ENCODE peak calls at places on chromosomes 16 and 17, in nine cellular contexts. P is NCI-H1694, O is LoVo, J is epithelial cell of prostate, I is iPS-NIHi11, X is dermis microvascular lymphatic vessel endothelial cell, T is AG09319, W is NCI-H774, G is PC-3. S is an unnamed sample.

GRCh38 chr17:1561420-1562177 is 993 bp downstream of the PITPNA start:
- DNase-seq in P (no peak), O (peak; percentile 24), J (no peak), I (peak; percentile 77), X (peak; percentile 38), T (no peak), W (no peak), G (peak; percentile 6), S (peak; percentile 35)

GRCh38 chr17:17876959-17877547 is 40.3 kb upstream of the SREBF1 start:
- DNase-seq in P (no peak), O (no peak), J (no peak), I (no peak), X (no peak), T (no peak), W (no peak), G (no peak), S (no peak)

GRCh38 chr16:1450218-1450617 is 5.9 kb upstream of the CCDC154 start:
- DNase-seq in P (no peak), O (no peak), J (no peak), I (peak; percentile 75), X (no peak), T (no peak), W (no peak), G (no peak), S (no peak)

GRCh38 chr17:78237403-78238012 is 6.1 kb downstream of the TMEM235 start:
- DNase-seq in P (peak; percentile 68), O (no peak), J (no peak), I (no peak), X (no peak), T (no peak), W (no peak), G (no peak), S (no peak)

GRCh38 chr17:82593590-82594087 is 54.6 kb downstream of the WDR45B start:
- DNase-seq in P (no peak), O (no peak), J (no peak), I (no peak), X (no peak), T (no peak), W (no peak), G (no peak), S (no peak)

GRCh38 chr16:82187829-82188228 is 17.8 kb upstream of the MPHOSPH6 start:
- DNase-seq in P (no peak), O (no peak), J (no peak), I (no peak), X (no peak), T (no peak), W (no peak), G (no peak), S (no peak)

GRCh38 chr17:1628856-1629646 is 417 bp upstream of the SLC43A2 start:
- DNase-seq in P (peak; percentile 85), O (peak; percentile 89), J (no peak), I (peak; percentile 98), X (peak; percentile 95), T (peak; percentile 81), W (peak; percentile 83), G (peak; percentile 81), S (peak; percentile 97)

GRCh38 chr17:65801513-65801912 is 240.1 kb upstream of the AXIN2 start:
- DNase-seq in P (no peak), O (no peak), J (no peak), I (no peak), X (no peak), T (no peak), W (no peak), G (no peak), S (no peak)

GRCh38 chr16:8714143-8714542 is 39.7 kb downstream of the ABAT start:
- DNase-seq in P (no peak), O (no peak), J (no peak), I (peak; percentile 29), X (no peak), T (no peak), W (no peak), G (no peak), S (peak; percentile 9)

GRCh38 chr17:44911133-44912001 is 3.9 kb downstream of the GFAP start:
- DNase-seq in P (no peak), O (no peak), J (no peak), I (peak; percentile 91), X (peak; percentile 45), T (no peak), W (peak; percentile 40), G (peak; percentile 48), S (peak; percentile 65)

GRCh38 chr16:90043526-90043925 is 24.3 kb upstream of the DBNDD1 start:
- DNase-seq in P (no peak), O (no peak), J (no peak), I (no peak), X (no peak), T (no peak), W (no peak), G (no peak), S (no peak)

GRCh38 chr17:58184308-58184985 is 8.1 kb upstream of the EPX start:
- DNase-seq in P (no peak), O (no peak), J (peak; percentile 59), I (peak; percentile 64), X (no peak), T (no peak), W (no peak), G (peak; percentile 81), S (peak; percentile 16)

GRCh38 chr16:29784157-29784556 is 6.1 kb downstream of the ZG16 start:
- DNase-seq in P (no peak), O (no peak), J (no peak), I (no peak), X (no peak), T (no peak), W (no peak), G (peak; percentile 75), S (no peak)

GRCh38 chr16:11679250-11679649 is 11.0 kb downstream of the SNN start:
- DNase-seq in P (no peak), O (no peak), J (no peak), I (no peak), X (no peak), T (no peak), W (no peak), G (no peak), S (no peak)

GRCh38 chr17:45775148-45775547 is 9.0 kb upstream of the CRHR1 start:
- DNase-seq in P (no peak), O (no peak), J (no peak), I (no peak), X (no peak), T (no peak), W (no peak), G (no peak), S (peak; percentile 42)

GRCh38 chr17:74201250-74201649 is 2.2 kb upstream of the RPL38 start:
- DNase-seq in P (peak; percentile 90), O (no peak), J (no peak), I (no peak), X (no peak), T (no peak), W (peak; percentile 77), G (peak; percentile 53), S (no peak)

GRCh38 chr17:51684214-51684613 is 423.9 kb downstream of the UTP18 start:
- DNase-seq in P (no peak), O (no peak), J (no peak), I (no peak), X (no peak), T (no peak), W (no peak), G (no peak), S (no peak)

GRCh38 chr17:45050680-45051059 is 762 bp downstream of the DCAKD start:
- DNase-seq in P (no peak), O (peak; percentile 18), J (no peak), I (no peak), X (peak; percentile 51), T (no peak), W (no peak), G (no peak), S (peak; percentile 42)

GRCh38 chr16:8184854-8185253 is 405.5 kb downstream of the TMEM114 start:
- DNase-seq in P (no peak), O (no peak), J (no peak), I (no peak), X (no peak), T (no peak), W (no peak), G (no peak), S (no peak)

GRCh38 chr16:70737377-70738082 is 51.7 kb upstream of the MTSS2 start:
- DNase-seq in P (no peak), O (no peak), J (no peak), I (no peak), X (peak; percentile 50), T (peak; percentile 96), W (no peak), G (no peak), S (no peak)

GRCh38 chr16:28112908-28113307 is 49.4 kb upstream of the GSG1L start:
- DNase-seq in P (no peak), O (no peak), J (no peak), I (no peak), X (no peak), T (no peak), W (no peak), G (no peak), S (no peak)

GRCh38 chr17:55264273-55264639 is 504 bp upstream of the HLF start:
- DNase-seq in P (no peak), O (no peak), J (no peak), I (no peak), X (no peak), T (no peak), W (no peak), G (no peak), S (no peak)

GRCh38 chr16:89687092-89687940 is 827 bp downstream of the CDK10 start:
- DNase-seq in P (no peak), O (peak; percentile 78), J (peak; percentile 14), I (no peak), X (peak; percentile 43), T (no peak), W (peak; percentile 0), G (peak; percentile 34), S (peak; percentile 63)

GRCh38 chr17:50423553-50424159 is 2.4 kb upstream of the ACSF2 start:
- DNase-seq in P (no peak), O (peak; percentile 39), J (peak; percentile 92), I (peak; percentile 32), X (peak; percentile 80), T (no peak), W (no peak), G (peak; percentile 99), S (peak; percentile 91)

GRCh38 chr16:54647731-54648221 is 282.9 kb upstream of the IRX5 start:
- DNase-seq in P (no peak), O (no peak), J (no peak), I (no peak), X (no peak), T (no peak), W (no peak), G (no peak), S (no peak)

GRCh38 chr16:31329671-31330552 is 25.1 kb upstream of the ITGAX start:
- DNase-seq in P (no peak), O (no peak), J (no peak), I (no peak), X (no peak), T (no peak), W (no peak), G (no peak), S (no peak)

GRCh38 chr17:71431146-71431545 is 689.7 kb upstream of the SOX9 start:
- DNase-seq in P (no peak), O (no peak), J (no peak), I (no peak), X (no peak), T (no peak), W (no peak), G (no peak), S (no peak)

GRCh38 chr16:50266337-50267091 is at the start of gene ADCY7:
- DNase-seq in P (peak; percentile 40), O (peak; percentile 51), J (no peak), I (peak; percentile 65), X (peak; percentile 52), T (peak; percentile 49), W (no peak), G (no peak), S (no peak)

GRCh38 chr17:62718420-62718819 is 89.7 kb downstream of the MARCHF10 start:
- DNase-seq in P (no peak), O (no peak), J (no peak), I (no peak), X (no peak), T (no peak), W (no peak), G (peak; percentile 23), S (no peak)

GRCh38 chr16:85444879-85445778 is 168.0 kb upstream of the GSE1 start:
- DNase-seq in P (peak; percentile 98), O (no peak), J (no peak), I (peak; percentile 72), X (no peak), T (no peak), W (peak; percentile 66), G (no peak), S (peak; percentile 94)

GRCh38 chr16:50525716-50526115 is 22.5 kb upstream of the NKD1 start:
- DNase-seq in P (no peak), O (no peak), J (no peak), I (no peak), X (no peak), T (no peak), W (no peak), G (no peak), S (no peak)

S was measured in NCI-H146.